ENCODE peak calls at places on chromosomes 11 and 22, in five cellular contexts. K is effector memory CD4-positive, alpha-beta T cell; D is right atrium auricular region; X is HL-60; Q is K562. G is an unnamed sample.

GRCh38 chr11:70577948-70578347 is 179.6 kb downstream of the CTTN start:
- DNase-seq in K (no peak), D (no peak), X (no peak), Q (no peak), G (no peak)

GRCh38 chr11:46248270-46249102 is 29.0 kb upstream of the CREB3L1 start:
- DNase-seq in K (no peak), D (no peak), X (no peak), Q (peak), G (no peak)

GRCh38 chr22:30948930-30949342 is 19.6 kb downstream of the MORC2 start:
- DNase-seq in K (no peak), D (no peak), X (no peak), Q (no peak), G (no peak)

GRCh38 chr11:112268406-112268805 is 7.7 kb upstream of the PLET1 start:
- DNase-seq in K (no peak), D (no peak), X (no peak), Q (no peak), G (no peak)

GRCh38 chr11:129440028-129440630 is 64.5 kb downstream of the BARX2 start:
- DNase-seq in K (no peak), D (no peak), X (no peak), Q (no peak), G (no peak)

GRCh38 chr11:44564653-44565007 is 833 bp upstream of the CD82 start:
- DNase-seq in K (no peak), D (peak), X (no peak), Q (no peak), G (peak)

GRCh38 chr22:50276143-50276542 is 6.0 kb upstream of the MAPK11 start:
- DNase-seq in K (peak), D (no peak), X (peak), Q (peak), G (peak)

GRCh38 chr22:46023558-46023981 is 46.6 kb upstream of the WNT7B start:
- DNase-seq in K (no peak), D (no peak), X (no peak), Q (no peak), G (no peak)

GRCh38 chr11:134818531-134818930 is 406.5 kb upstream of the B3GAT1 start:
- DNase-seq in K (no peak), D (no peak), X (no peak), Q (no peak), G (no peak)

GRCh38 chr11:67252831-67253239 is 13.4 kb upstream of the GRK2 start:
- DNase-seq in K (no peak), D (no peak), X (peak), Q (no peak), G (peak)

GRCh38 chr11:70203749-70204465 is 811 bp downstream of the FADD start:
- DNase-seq in K (peak), D (peak), X (peak), Q (peak), G (no peak)

GRCh38 chr11:104060820-104061219 is 24.4 kb downstream of the DDI1 start:
- DNase-seq in K (no peak), D (no peak), X (no peak), Q (no peak), G (no peak)

GRCh38 chr11:61335355-61335710 is 2.3 kb downstream of the TKFC start:
- DNase-seq in K (no peak), D (no peak), X (no peak), Q (no peak), G (no peak)

GRCh38 chr11:28833670-28834069 is 725.5 kb downstream of the METTL15 start:
- DNase-seq in K (no peak), D (no peak), X (no peak), Q (no peak), G (no peak)

GRCh38 chr11:112216591-112217105 is 9.6 kb upstream of the PTS start:
- DNase-seq in K (no peak), D (no peak), X (no peak), Q (no peak), G (no peak)

GRCh38 chr22:47337161-47337621 is 574.7 kb downstream of the TBC1D22A start:
- DNase-seq in K (no peak), D (peak), X (no peak), Q (no peak), G (no peak)

GRCh38 chr11:21783954-21784353 is 408.9 kb upstream of the ANO5 start:
- DNase-seq in K (no peak), D (no peak), X (no peak), Q (no peak), G (no peak)

GRCh38 chr11:67675058-67675747 is 780 bp upstream of the ALDH3B2 start:
- DNase-seq in K (no peak), D (no peak), X (no peak), Q (no peak), G (no peak)

GRCh38 chr11:78420796-78421209 is 3.2 kb upstream of the GAB2 start:
- DNase-seq in K (no peak), D (peak), X (peak), Q (no peak), G (no peak)

GRCh38 chr11:120555433-120555773 is 43.9 kb downstream of the GRIK4 start:
- DNase-seq in K (no peak), D (no peak), X (no peak), Q (no peak), G (no peak)

GRCh38 chr11:63599211-63600122 is 14.8 kb downstream of the PLAAT3 start:
- DNase-seq in K (no peak), D (no peak), X (no peak), Q (peak), G (peak)

GRCh38 chr11:73539506-73540084 is 58.3 kb downstream of the FAM168A start:
- DNase-seq in K (no peak), D (no peak), X (no peak), Q (no peak), G (no peak)

GRCh38 chr11:88340366-88340930 is 2.9 kb upstream of the CTSC start:
- DNase-seq in K (no peak), D (no peak), X (no peak), Q (no peak), G (no peak)

GRCh38 chr11:69860244-69860643 is 41.0 kb upstream of the FGF3 start:
- DNase-seq in K (no peak), D (no peak), X (no peak), Q (no peak), G (no peak)

GRCh38 chr11:293852-294661 is 5.1 kb downstream of the PGGHG start:
- DNase-seq in K (no peak), D (no peak), X (no peak), Q (no peak), G (no peak)

GRCh38 chr22:48858121-48858520 is 969.6 kb downstream of the BRD1 start:
- DNase-seq in K (no peak), D (no peak), X (no peak), Q (no peak), G (no peak)

GRCh38 chr11:72703281-72704008 is 29.2 kb upstream of the PDE2A start:
- DNase-seq in K (no peak), D (peak), X (no peak), Q (peak), G (no peak)

GRCh38 chr11:84990141-84990540 is 637.0 kb downstream of the DLG2 start:
- DNase-seq in K (no peak), D (no peak), X (no peak), Q (no peak), G (no peak)

GRCh38 chr22:37659066-37659896 is 758 bp downstream of the PDXP start:
- DNase-seq in K (no peak), D (no peak), X (no peak), Q (peak), G (no peak)

GRCh38 chr22:25754527-25755202 is 12.7 kb downstream of the MYO18B start:
- DNase-seq in K (no peak), D (peak), X (no peak), Q (no peak), G (no peak)

GRCh38 chr11:102111787-102112653 is 1.8 kb downstream of the YAP1 start:
- DNase-seq in K (no peak), D (no peak), X (no peak), Q (no peak), G (no peak)

GRCh38 chr22:40043086-40043485 is 48.3 kb downstream of the FAM83F start:
- DNase-seq in K (no peak), D (peak), X (no peak), Q (no peak), G (no peak)

GRCh38 chr11:91396243-91397133 is 828.1 kb upstream of the FAT3 start:
- DNase-seq in K (no peak), D (no peak), X (no peak), Q (no peak), G (no peak)

GRCh38 chr22:38503021-38503420 is 3.1 kb downstream of the DDX17 start:
- DNase-seq in K (no peak), D (no peak), X (no peak), Q (no peak), G (no peak)

GRCh38 chr11:76700177-76701100 is 29.9 kb upstream of the LRRC32 start:
- DNase-seq in K (no peak), D (no peak), X (no peak), Q (peak), G (no peak)

GRCh38 chr11:35688023-35688422 is 25.4 kb downstream of the TRIM44 start:
- DNase-seq in K (no peak), D (no peak), X (no peak), Q (no peak), G (no peak)

GRCh38 chr22:36055376-36056310 is 27.0 kb upstream of the RBFOX2 start:
- DNase-seq in K (no peak), D (no peak), X (no peak), Q (no peak), G (no peak)

GRCh38 chr22:36406139-36406538 is 18.4 kb upstream of the MYH9 start:
- DNase-seq in K (no peak), D (no peak), X (peak), Q (no peak), G (no peak)

GRCh38 chr22:23778576-23778900 is 5.9 kb downstream of the MMP11 start:
- DNase-seq in K (no peak), D (no peak), X (no peak), Q (no peak), G (no peak)

GRCh38 chr11:11179239-11179638 is 173.8 kb downstream of the CSNK2A3 start:
- DNase-seq in K (no peak), D (no peak), X (no peak), Q (no peak), G (peak)

GRCh38 chr11:11173316-11174025 is 179.6 kb downstream of the CSNK2A3 start:
- DNase-seq in K (no peak), D (no peak), X (no peak), Q (no peak), G (no peak)

GRCh38 chr11:11177156-11177808 is 175.8 kb downstream of the CSNK2A3 start:
- DNase-seq in K (no peak), D (no peak), X (no peak), Q (no peak), G (no peak)

GRCh38 chr11:11178671-11179070 is 174.4 kb downstream of the CSNK2A3 start:
- DNase-seq in K (no peak), D (no peak), X (no peak), Q (no peak), G (no peak)
- H3K27ac ChIP-seq in K (no peak), D (no peak), X (no peak), Q (no peak), G (no peak)

GRCh38 chr22:29207231-29207550 is 1.5 kb downstream of the EMID1 start:
- DNase-seq in K (no peak), D (no peak), X (no peak), Q (no peak), G (no peak)
- H3K27ac ChIP-seq in K (no peak), D (no peak), X (no peak), Q (no peak), G (no peak)

GRCh38 chr22:43301866-43302265 is 41.3 kb downstream of the SCUBE1 start:
- DNase-seq in K (no peak), D (no peak), X (no peak), Q (no peak), G (no peak)
- H3K27ac ChIP-seq in K (no peak), D (no peak), X (no peak), Q (no peak), G (no peak)

GRCh38 chr11:62400281-62400680 is 18.6 kb upstream of the SCGB1A1 start:
- DNase-seq in K (no peak), D (no peak), X (no peak), Q (no peak), G (no peak)
- H3K27ac ChIP-seq in K (no peak), D (peak), X (no peak), Q (no peak), G (no peak)

GRCh38 chr11:1928891-1929541 is 9.5 kb downstream of the TNNT3 start:
- DNase-seq in K (no peak), D (no peak), X (no peak), Q (no peak), G (no peak)
- H3K27ac ChIP-seq in K (no peak), D (no peak), X (no peak), Q (no peak), G (no peak)

DNA sequence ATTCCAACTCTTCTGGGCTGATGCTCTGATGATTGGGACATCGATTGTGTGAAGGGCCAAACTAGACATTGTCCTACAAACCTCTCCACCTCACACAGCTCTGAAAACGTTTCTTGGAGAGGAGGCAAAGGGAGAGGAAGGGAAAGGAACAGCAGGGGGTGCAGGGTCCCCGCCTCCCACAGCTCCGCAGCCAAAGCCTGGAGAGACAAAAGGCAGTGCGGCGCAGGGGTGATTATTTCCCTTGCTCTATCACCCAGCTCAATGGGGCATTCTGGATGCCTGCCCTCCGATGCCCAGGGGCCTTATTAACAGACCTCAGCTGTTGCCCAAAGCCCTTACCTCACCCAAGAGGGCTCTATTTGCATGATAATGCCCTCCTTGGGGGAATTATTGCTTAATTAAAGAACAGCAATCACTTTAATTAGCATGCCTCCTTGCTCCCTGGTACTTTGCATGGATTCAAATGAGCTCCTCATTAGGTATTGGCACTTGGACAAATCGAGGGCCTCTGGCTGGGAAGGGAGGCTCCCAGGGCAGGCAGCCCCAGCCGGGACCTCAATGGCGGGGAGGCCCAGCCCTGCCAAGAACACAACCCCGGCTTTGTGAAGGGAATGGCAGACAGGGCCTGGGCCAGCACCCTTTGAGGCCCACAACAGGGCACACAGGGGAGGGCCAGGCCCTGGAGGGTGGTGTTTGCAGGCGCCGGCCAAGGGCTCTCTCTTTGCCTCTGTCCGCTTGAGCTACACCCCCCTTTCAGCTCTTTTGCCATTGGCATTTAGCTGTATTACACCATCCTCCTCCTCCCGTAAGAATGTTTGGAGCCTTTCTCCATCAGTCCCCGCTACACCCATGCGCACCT is 19.8 kb upstream of the CDON start:
- DNase-seq in K (no peak), D (no peak), X (no peak), Q (no peak), G (no peak)
- H3K27ac ChIP-seq in K (no peak), D (no peak), X (no peak), Q (no peak), G (no peak)